ENCODE peak calls at places on chromosomes 5 and 9, in six cellular contexts. K is Panc1; I is effector memory CD8-positive, alpha-beta T cell; D is NCI-H1105 treated with DMSO at 0.1 percent for 48 hours; G is RWPE1; C is T-helper 2 cell. X is an unnamed sample.

GRCh38 chr9:94981661-94982060 is 255.2 kb downstream of the AOPEP start:
- DNase-seq in I (no peak), G (no peak), K (no peak), C (no peak), D (no peak), X (no peak)

GRCh38 chr5:34610576-34610975 is 45.6 kb upstream of the RAI14 start:
- DNase-seq in I (no peak), K (no peak), C (no peak), D (no peak), G (no peak), X (no peak)

GRCh38 chr9:36720043-36720442 is 147.3 kb downstream of the MELK start:
- DNase-seq in K (no peak), C (no peak), D (no peak), G (no peak), I (no peak), X (no peak)

GRCh38 chr5:43039468-43040286 is 442 bp downstream of the ANXA2R start:
- DNase-seq in C (peak), G (no peak), I (peak), D (peak), K (peak), X (no peak)

GRCh38 chr5:135393691-135394090 is 5.3 kb downstream of the MACROH2A1 start:
- DNase-seq in C (no peak), G (no peak), I (no peak), D (no peak), K (no peak), X (no peak)

GRCh38 chr9:73243078-73243477 is 91.4 kb downstream of the ANXA1 start:
- DNase-seq in D (no peak), I (no peak), C (no peak), K (no peak), G (no peak), X (no peak)

GRCh38 chr9:89361816-89362646 is 43.7 kb downstream of the SECISBP2 start:
- DNase-seq in C (no peak), G (no peak), I (no peak), K (no peak), D (no peak), X (no peak)

GRCh38 chr9:108360304-108360703 is 495.5 kb downstream of the ACTL7B start:
- DNase-seq in K (no peak), D (no peak), G (no peak), I (no peak), C (no peak), X (no peak)

GRCh38 chr5:53151713-53152458 is 42.3 kb upstream of the MOCS2 start:
- DNase-seq in G (no peak), I (no peak), K (no peak), C (no peak), D (no peak), X (no peak)

GRCh38 chr9:111094433-111095421 is 56.5 kb upstream of the LPAR1 start:
- DNase-seq in D (no peak), K (no peak), I (no peak), G (peak), C (no peak), X (no peak)

GRCh38 chr9:14344846-14345585 is 31.1 kb upstream of the NFIB start:
- DNase-seq in K (no peak), C (no peak), G (no peak), D (no peak), I (no peak), X (no peak)

GRCh38 chr5:60205071-60205470 is 311.5 kb upstream of the PDE4D start:
- DNase-seq in G (no peak), I (no peak), K (no peak), C (no peak), D (no peak), X (no peak)

GRCh38 chr5:140362875-140363630 is 3.1 kb downstream of the SLC4A9 start:
- DNase-seq in G (peak), C (peak), D (no peak), I (peak), K (peak), X (peak)

GRCh38 chr5:22465177-22465576 is 388.0 kb downstream of the CDH12 start:
- DNase-seq in C (no peak), G (peak), K (no peak), I (no peak), D (no peak), X (no peak)

X was measured in midbrain.